ENCODE peak calls at places on chromosomes 3 and 15, in eight cellular contexts. G is HCT116, J is HepG2, B is PC-9, I is H9, X is hepatocyte, P is IMR-90, Y is fibroblast of lung. O is an unnamed sample.

GRCh38 chr15:61831505-61831921 is 228.7 kb downstream of the VPS13C start:
- DNase-seq in Y (no peak), P (no peak), G (no peak), J (no peak), I (no peak), X (no peak), B (no peak), O (no peak)

GRCh38 chr15:75796321-75796720 is 46.9 kb upstream of the UBE2Q2 start:
- DNase-seq in I (no peak), B (no peak), J (no peak), Y (no peak), P (no peak), X (no peak), G (no peak), O (no peak)

GRCh38 chr15:73939138-73939537 is 12.9 kb downstream of the LOXL1 start:
- DNase-seq in B (no peak), Y (no peak), I (no peak), P (no peak), G (no peak), X (no peak), J (no peak), O (no peak)

GRCh38 chr15:37107071-37107753 is 6.9 kb upstream of the MEIS2 start:
- DNase-seq in I (peak; percentile 72), B (no peak), P (no peak), G (no peak), J (no peak), Y (no peak), X (no peak), O (no peak)

GRCh38 chr3:89851974-89852621 is 744.7 kb downstream of the EPHA3 start:
- DNase-seq in G (no peak), I (peak; percentile 84), B (no peak), J (peak; percentile 36), X (peak; percentile 83), P (peak; percentile 14), Y (peak; percentile 24), O (peak; percentile 76)

GRCh38 chr15:26713498-26713897 is 59.4 kb downstream of the GABRB3 start:
- DNase-seq in B (no peak), I (no peak), P (no peak), Y (no peak), X (no peak), G (no peak), J (no peak), O (no peak)

GRCh38 chr3:125582707-125583106 is 12.6 kb downstream of the OSBPL11 start:
- DNase-seq in X (peak; percentile 17), Y (no peak), G (peak; percentile 7), P (peak; percentile 32), J (peak; percentile 7), I (no peak), B (no peak), O (peak; percentile 17)

GRCh38 chr15:48413304-48413703 is 82.1 kb downstream of the DUT start:
- DNase-seq in I (no peak), Y (peak; percentile 54), P (peak; percentile 71), B (no peak), J (peak; percentile 9), G (no peak), X (no peak), O (no peak)

GRCh38 chr3:69791111-69791510 is 51.8 kb downstream of the MITF start:
- DNase-seq in B (no peak), P (peak; percentile 84), Y (peak; percentile 79), X (peak; percentile 40), I (no peak), J (no peak), G (no peak), O (no peak)

GRCh38 chr15:66429117-66429516 is 42.4 kb downstream of the MAP2K1 start:
- DNase-seq in J (no peak), X (no peak), Y (no peak), G (no peak), I (no peak), P (no peak), B (no peak), O (no peak)
- H4K20me1 ChIP-seq in J (peaks cover 3% of the 10 kb centered on the region), X (peaks cover 3% of the 10 kb centered on the region), Y (no peaks in the 10 kb centered on the region), G (no peaks in the 10 kb centered on the region), I (peaks cover 2% of the 10 kb centered on the region), P (peaks cover 65% of the 10 kb centered on the region), B (no peaks in the 10 kb centered on the region), O (peaks cover 10% of the 10 kb centered on the region)

GRCh38 chr3:140296796-140297352 is 361.9 kb downstream of the CLSTN2 start:
- DNase-seq in Y (peak; percentile 54), X (peak; percentile 6), I (no peak), P (no peak), B (no peak), J (peak; percentile 9), G (no peak), O (no peak)
- H3K4me2 ChIP-seq in Y (no peak overlapping the region), X (no peak overlapping the region), I (no peak overlapping the region), P (no peak overlapping the region), B (no peak overlapping the region), J (no peak overlapping the region), G (no peak overlapping the region), O (no peak overlapping the region)

GRCh38 chr15:41416742-41417417 is at the start of gene RTF1:
- DNase-seq in X (peak; percentile 97), G (peak; percentile 71), P (peak; percentile 80), B (peak; percentile 59), Y (peak; percentile 77), J (peak; percentile 78), I (peak; percentile 95), O (peak; percentile 93)

GRCh38 chr15:41416162-41416741 is 643 bp upstream of the RTF1 start:
- DNase-seq in X (no peak), P (no peak), I (peak; percentile 29), J (no peak), B (no peak), Y (no peak), G (no peak), O (no peak)

GRCh38 chr15:41417418-41417811 is 520 bp downstream of the RTF1 start:
- DNase-seq in I (peak; percentile 36), Y (peak; percentile 25), G (no peak), P (peak; percentile 20), X (peak; percentile 65), J (no peak), B (no peak), O (peak; percentile 8)

DNA sequence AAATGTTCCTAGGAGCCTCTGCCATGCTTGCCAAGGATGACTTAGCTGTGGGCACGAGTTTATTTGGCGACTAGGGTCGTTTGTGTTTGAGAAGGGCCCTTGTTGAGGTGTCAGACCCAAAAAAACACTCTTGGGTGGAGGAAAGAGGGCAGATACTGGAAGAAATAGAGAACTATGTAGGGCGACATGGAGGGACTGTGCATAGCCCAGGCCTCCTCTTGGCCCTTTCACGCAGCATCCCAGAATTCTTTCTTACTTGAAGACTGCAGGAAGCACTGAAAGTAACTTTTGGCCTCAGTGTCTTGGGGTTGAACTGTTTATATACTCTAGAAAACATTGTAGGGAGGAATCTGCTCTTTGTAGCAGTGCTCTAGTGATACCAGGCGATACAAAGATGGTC is 917 bp downstream of the RTF1 start:
- DNase-seq in J (no peak), Y (no peak), X (peak; percentile 24), B (no peak), I (no peak), P (peak; percentile 15), G (no peak), O (no peak)
- H3K27ac ChIP-seq in J (peak overlapping the region; percentile 77), Y (peak overlapping the region; percentile 89), X (peak overlapping the region; percentile 90), B (no peak overlapping the region), I (no peak overlapping the region), P (peak overlapping the region; percentile 84), G (peak overlapping the region; percentile 80), O (no peak overlapping the region)

GRCh38 chr15:59013246-59013645 is 25.8 kb downstream of the RNF111 start:
- DNase-seq in B (no peak), J (no peak), G (no peak), X (no peak), I (no peak), Y (peak; percentile 54), P (peak; percentile 22), O (no peak)

GRCh38 chr15:59005579-59005978 is 18.1 kb downstream of the RNF111 start:
- DNase-seq in B (no peak), J (no peak), Y (no peak), P (no peak), G (no peak), X (no peak), I (no peak), O (no peak)

GRCh38 chr15:59008086-59008485 is 20.6 kb downstream of the RNF111 start:
- DNase-seq in J (no peak), Y (no peak), B (no peak), I (no peak), P (no peak), X (no peak), G (no peak), O (no peak)

GRCh38 chr15:59014068-59014467 is 26.6 kb downstream of the RNF111 start:
- DNase-seq in P (no peak), B (no peak), Y (no peak), G (no peak), J (no peak), I (no peak), X (no peak), O (no peak)

GRCh38 chr15:59011262-59011947 is 23.9 kb downstream of the RNF111 start:
- DNase-seq in I (no peak), X (no peak), G (no peak), P (no peak), B (no peak), J (no peak), Y (peak; percentile 10), O (no peak)
- H4K20me1 ChIP-seq in I (no peaks in the 10 kb centered on the region), X (peaks cover 44% of the 10 kb centered on the region), G (no peaks in the 10 kb centered on the region), P (peaks cover 59% of the 10 kb centered on the region), B (no peaks in the 10 kb centered on the region), J (no peaks in the 10 kb centered on the region), Y (no peaks in the 10 kb centered on the region), O (no peaks in the 10 kb centered on the region)

DNA sequence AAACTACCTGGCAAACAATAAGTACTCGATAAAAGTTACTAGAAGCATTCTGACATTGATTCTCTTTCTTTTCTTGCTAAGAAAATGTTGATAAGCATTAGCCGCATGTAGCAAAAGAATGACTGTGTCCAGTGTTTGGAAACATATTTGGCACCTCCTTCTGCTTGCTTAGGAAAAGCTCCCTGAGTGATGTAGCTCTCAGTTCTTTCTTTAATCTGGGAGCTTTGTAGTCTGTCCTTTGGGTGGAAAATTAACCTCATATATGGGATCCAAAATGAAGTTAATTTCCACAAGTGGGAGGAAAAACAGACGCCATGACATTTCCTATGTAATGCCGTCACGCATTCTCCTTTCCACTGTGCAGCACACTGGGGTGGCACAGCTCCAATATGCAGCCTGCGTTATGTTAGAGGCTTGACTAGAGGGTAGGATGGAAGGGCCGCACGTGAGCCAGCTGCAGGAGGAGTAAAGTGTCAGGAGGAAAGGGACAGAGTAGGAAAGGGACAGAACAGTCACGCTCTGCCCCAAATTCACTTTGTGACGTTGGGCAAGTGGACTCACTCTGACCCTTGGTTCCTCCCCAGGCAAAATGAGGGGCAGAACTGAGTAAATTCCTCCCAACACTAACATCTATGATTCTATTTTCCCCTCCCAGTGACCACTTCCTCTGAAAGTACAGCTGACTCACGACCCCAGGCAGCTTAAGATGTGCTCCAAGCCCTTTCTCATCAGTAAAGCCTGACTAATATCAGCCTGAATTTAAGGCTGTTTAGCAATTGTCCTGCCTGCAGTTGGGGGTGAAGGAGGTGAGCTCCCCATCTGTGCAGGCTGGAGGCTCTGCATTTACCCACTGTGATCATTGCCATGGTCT is 176.4 kb upstream of the PFN2 start:
- DNase-seq in J (no peak), B (no peak), X (peak; percentile 25), P (peak; percentile 98), Y (peak; percentile 98), G (no peak), I (no peak), O (peak; percentile 88)
- H3K4me2 ChIP-seq in J (no peak overlapping the region), B (peak overlapping the region; percentile 36), X (peak overlapping the region; percentile 36), P (peak overlapping the region; percentile 72), Y (peak overlapping the region; percentile 78), G (no peak overlapping the region), I (no peak overlapping the region), O (peak overlapping the region; percentile 75)

O was measured in PC-3.